ENCODE peak calls at places on chromosomes 3 and 15, in eight cellular contexts. One of them, this sample, is unnamed.

GRCh38 chr3:14311722-14312121 is 90.7 kb upstream of the SLC6A6 start:
- DNase-seq in stimulated activated CD4-positive, alpha-beta T cell treated with anti-CD3 and anti-CD28 coated beads, Interleukin-1b, Interleukin-23, amount 100 ng/mL, for 4 hours: no peak
- DNase-seq in IMR-90: no peak
- DNase-seq in occipital lobe: no peak
- DNase-seq in Jurkat, Clone E6-1: no peak
- DNase-seq in activated CD4-positive, alpha-beta T cell treated with anti-CD3 and anti-CD28 coated beads, Interleukin-2, amount 50 U/mL, for 1 hour: no peak
- DNase-seq in nephron progenitor cell: no peak
- DNase-seq in H4: no peak
- DNase-seq in this sample: no peak

GRCh38 chr15:67946701-67947100 is 106.9 kb upstream of the RNU6-1 start:
- DNase-seq in stimulated activated CD4-positive, alpha-beta T cell treated with anti-CD3 and anti-CD28 coated beads, Interleukin-1b, Interleukin-23, amount 100 ng/mL, for 4 hours: no peak
- DNase-seq in IMR-90: no peak
- DNase-seq in occipital lobe: no peak
- DNase-seq in Jurkat, Clone E6-1: peak
- DNase-seq in activated CD4-positive, alpha-beta T cell treated with anti-CD3 and anti-CD28 coated beads, Interleukin-2, amount 50 U/mL, for 1 hour: no peak
- DNase-seq in nephron progenitor cell: no peak
- DNase-seq in H4: no peak
- DNase-seq in this sample: no peak

GRCh38 chr3:197019021-197019420 is 10.6 kb downstream of the MELTF start:
- DNase-seq in stimulated activated CD4-positive, alpha-beta T cell treated with anti-CD3 and anti-CD28 coated beads, Interleukin-1b, Interleukin-23, amount 100 ng/mL, for 4 hours: no peak
- DNase-seq in IMR-90: no peak
- DNase-seq in occipital lobe: no peak
- DNase-seq in Jurkat, Clone E6-1: no peak
- DNase-seq in activated CD4-positive, alpha-beta T cell treated with anti-CD3 and anti-CD28 coated beads, Interleukin-2, amount 50 U/mL, for 1 hour: no peak
- DNase-seq in nephron progenitor cell: no peak
- DNase-seq in H4: no peak
- DNase-seq in this sample: peak

GRCh38 chr3:175070946-175071345 is 211.8 kb downstream of the NAALADL2 start:
- DNase-seq in stimulated activated CD4-positive, alpha-beta T cell treated with anti-CD3 and anti-CD28 coated beads, Interleukin-1b, Interleukin-23, amount 100 ng/mL, for 4 hours: no peak
- DNase-seq in IMR-90: no peak
- DNase-seq in occipital lobe: no peak
- DNase-seq in Jurkat, Clone E6-1: no peak
- DNase-seq in activated CD4-positive, alpha-beta T cell treated with anti-CD3 and anti-CD28 coated beads, Interleukin-2, amount 50 U/mL, for 1 hour: no peak
- DNase-seq in nephron progenitor cell: no peak
- DNase-seq in H4: no peak
- DNase-seq in this sample: no peak

GRCh38 chr3:171801738-171802600 is 8.3 kb downstream of the PLD1 start:
- DNase-seq in stimulated activated CD4-positive, alpha-beta T cell treated with anti-CD3 and anti-CD28 coated beads, Interleukin-1b, Interleukin-23, amount 100 ng/mL, for 4 hours: no peak
- DNase-seq in IMR-90: peak
- DNase-seq in occipital lobe: no peak
- DNase-seq in Jurkat, Clone E6-1: no peak
- DNase-seq in activated CD4-positive, alpha-beta T cell treated with anti-CD3 and anti-CD28 coated beads, Interleukin-2, amount 50 U/mL, for 1 hour: no peak
- DNase-seq in nephron progenitor cell: no peak
- DNase-seq in H4: peak
- DNase-seq in this sample: no peak

GRCh38 chr15:31328999-31329639 is 2.5 kb downstream of the KLF13 start:
- DNase-seq in stimulated activated CD4-positive, alpha-beta T cell treated with anti-CD3 and anti-CD28 coated beads, Interleukin-1b, Interleukin-23, amount 100 ng/mL, for 4 hours: no peak
- DNase-seq in IMR-90: no peak
- DNase-seq in occipital lobe: no peak
- DNase-seq in Jurkat, Clone E6-1: no peak
- DNase-seq in activated CD4-positive, alpha-beta T cell treated with anti-CD3 and anti-CD28 coated beads, Interleukin-2, amount 50 U/mL, for 1 hour: no peak
- DNase-seq in nephron progenitor cell: peak
- DNase-seq in H4: no peak
- DNase-seq in this sample: no peak

GRCh38 chr3:23341147-23341838 is 138.2 kb downstream of the UBE2E2 start:
- DNase-seq in stimulated activated CD4-positive, alpha-beta T cell treated with anti-CD3 and anti-CD28 coated beads, Interleukin-1b, Interleukin-23, amount 100 ng/mL, for 4 hours: no peak
- DNase-seq in IMR-90: no peak
- DNase-seq in occipital lobe: no peak
- DNase-seq in Jurkat, Clone E6-1: no peak
- DNase-seq in activated CD4-positive, alpha-beta T cell treated with anti-CD3 and anti-CD28 coated beads, Interleukin-2, amount 50 U/mL, for 1 hour: no peak
- DNase-seq in nephron progenitor cell: no peak
- DNase-seq in H4: no peak
- DNase-seq in this sample: no peak

GRCh38 chr3:191085091-191085490 is 114.0 kb upstream of the OSTN start:
- DNase-seq in stimulated activated CD4-positive, alpha-beta T cell treated with anti-CD3 and anti-CD28 coated beads, Interleukin-1b, Interleukin-23, amount 100 ng/mL, for 4 hours: no peak
- DNase-seq in IMR-90: peak
- DNase-seq in occipital lobe: no peak
- DNase-seq in Jurkat, Clone E6-1: no peak
- DNase-seq in activated CD4-positive, alpha-beta T cell treated with anti-CD3 and anti-CD28 coated beads, Interleukin-2, amount 50 U/mL, for 1 hour: no peak
- DNase-seq in nephron progenitor cell: no peak
- DNase-seq in H4: peak
- DNase-seq in this sample: no peak

GRCh38 chr3:40996382-40996781 is 202.9 kb upstream of the CTNNB1 start:
- DNase-seq in stimulated activated CD4-positive, alpha-beta T cell treated with anti-CD3 and anti-CD28 coated beads, Interleukin-1b, Interleukin-23, amount 100 ng/mL, for 4 hours: no peak
- DNase-seq in IMR-90: no peak
- DNase-seq in occipital lobe: no peak
- DNase-seq in Jurkat, Clone E6-1: no peak
- DNase-seq in activated CD4-positive, alpha-beta T cell treated with anti-CD3 and anti-CD28 coated beads, Interleukin-2, amount 50 U/mL, for 1 hour: no peak
- DNase-seq in nephron progenitor cell: no peak
- DNase-seq in H4: no peak
- DNase-seq in this sample: no peak

GRCh38 chr3:105722943-105723556 is 145.8 kb downstream of the CBLB start:
- DNase-seq in stimulated activated CD4-positive, alpha-beta T cell treated with anti-CD3 and anti-CD28 coated beads, Interleukin-1b, Interleukin-23, amount 100 ng/mL, for 4 hours: no peak
- DNase-seq in IMR-90: no peak
- DNase-seq in occipital lobe: no peak
- DNase-seq in Jurkat, Clone E6-1: no peak
- DNase-seq in activated CD4-positive, alpha-beta T cell treated with anti-CD3 and anti-CD28 coated beads, Interleukin-2, amount 50 U/mL, for 1 hour: no peak
- DNase-seq in nephron progenitor cell: no peak
- DNase-seq in H4: no peak
- DNase-seq in this sample: no peak

GRCh38 chr15:45377630-45378148 is 655 bp downstream of the GATM start:
- DNase-seq in stimulated activated CD4-positive, alpha-beta T cell treated with anti-CD3 and anti-CD28 coated beads, Interleukin-1b, Interleukin-23, amount 100 ng/mL, for 4 hours: no peak
- DNase-seq in IMR-90: no peak
- DNase-seq in occipital lobe: no peak
- DNase-seq in Jurkat, Clone E6-1: no peak
- DNase-seq in activated CD4-positive, alpha-beta T cell treated with anti-CD3 and anti-CD28 coated beads, Interleukin-2, amount 50 U/mL, for 1 hour: no peak
- DNase-seq in nephron progenitor cell: peak
- DNase-seq in H4: no peak
- DNase-seq in this sample: no peak

GRCh38 chr3:161217496-161217895 is 3.6 kb upstream of the NMD3 start:
- DNase-seq in stimulated activated CD4-positive, alpha-beta T cell treated with anti-CD3 and anti-CD28 coated beads, Interleukin-1b, Interleukin-23, amount 100 ng/mL, for 4 hours: no peak
- DNase-seq in IMR-90: no peak
- DNase-seq in occipital lobe: no peak
- DNase-seq in Jurkat, Clone E6-1: no peak
- DNase-seq in activated CD4-positive, alpha-beta T cell treated with anti-CD3 and anti-CD28 coated beads, Interleukin-2, amount 50 U/mL, for 1 hour: no peak
- DNase-seq in nephron progenitor cell: no peak
- DNase-seq in H4: peak
- DNase-seq in this sample: no peak

GRCh38 chr3:158911586-158911985 is 109.7 kb downstream of the MFSD1 start:
- DNase-seq in stimulated activated CD4-positive, alpha-beta T cell treated with anti-CD3 and anti-CD28 coated beads, Interleukin-1b, Interleukin-23, amount 100 ng/mL, for 4 hours: no peak
- DNase-seq in IMR-90: no peak
- DNase-seq in occipital lobe: no peak
- DNase-seq in Jurkat, Clone E6-1: no peak
- DNase-seq in activated CD4-positive, alpha-beta T cell treated with anti-CD3 and anti-CD28 coated beads, Interleukin-2, amount 50 U/mL, for 1 hour: no peak
- DNase-seq in nephron progenitor cell: no peak
- DNase-seq in H4: no peak
- DNase-seq in this sample: no peak

GRCh38 chr3:11514191-11514770 is 129.4 kb downstream of the VGLL4 start:
- DNase-seq in stimulated activated CD4-positive, alpha-beta T cell treated with anti-CD3 and anti-CD28 coated beads, Interleukin-1b, Interleukin-23, amount 100 ng/mL, for 4 hours: no peak
- DNase-seq in IMR-90: peak
- DNase-seq in occipital lobe: no peak
- DNase-seq in Jurkat, Clone E6-1: no peak
- DNase-seq in activated CD4-positive, alpha-beta T cell treated with anti-CD3 and anti-CD28 coated beads, Interleukin-2, amount 50 U/mL, for 1 hour: no peak
- DNase-seq in nephron progenitor cell: no peak
- DNase-seq in H4: peak
- DNase-seq in this sample: no peak

GRCh38 chr3:178202199-178202598 is 334.0 kb upstream of the KCNMB2 start:
- DNase-seq in stimulated activated CD4-positive, alpha-beta T cell treated with anti-CD3 and anti-CD28 coated beads, Interleukin-1b, Interleukin-23, amount 100 ng/mL, for 4 hours: no peak
- DNase-seq in IMR-90: no peak
- DNase-seq in occipital lobe: no peak
- DNase-seq in Jurkat, Clone E6-1: no peak
- DNase-seq in activated CD4-positive, alpha-beta T cell treated with anti-CD3 and anti-CD28 coated beads, Interleukin-2, amount 50 U/mL, for 1 hour: no peak
- DNase-seq in nephron progenitor cell: no peak
- DNase-seq in H4: no peak
- DNase-seq in this sample: no peak

GRCh38 chr3:33942483-33943150 is 144.2 kb downstream of the PDCD6IP start:
- DNase-seq in stimulated activated CD4-positive, alpha-beta T cell treated with anti-CD3 and anti-CD28 coated beads, Interleukin-1b, Interleukin-23, amount 100 ng/mL, for 4 hours: no peak
- DNase-seq in IMR-90: peak
- DNase-seq in occipital lobe: no peak
- DNase-seq in Jurkat, Clone E6-1: no peak
- DNase-seq in activated CD4-positive, alpha-beta T cell treated with anti-CD3 and anti-CD28 coated beads, Interleukin-2, amount 50 U/mL, for 1 hour: no peak
- DNase-seq in nephron progenitor cell: no peak
- DNase-seq in H4: no peak
- DNase-seq in this sample: no peak

GRCh38 chr3:67000006-67000405 is 1.9 kb downstream of the KBTBD8 start:
- DNase-seq in stimulated activated CD4-positive, alpha-beta T cell treated with anti-CD3 and anti-CD28 coated beads, Interleukin-1b, Interleukin-23, amount 100 ng/mL, for 4 hours: no peak
- DNase-seq in IMR-90: peak
- DNase-seq in occipital lobe: no peak
- DNase-seq in Jurkat, Clone E6-1: no peak
- DNase-seq in activated CD4-positive, alpha-beta T cell treated with anti-CD3 and anti-CD28 coated beads, Interleukin-2, amount 50 U/mL, for 1 hour: no peak
- DNase-seq in nephron progenitor cell: no peak
- DNase-seq in H4: no peak
- DNase-seq in this sample: no peak

This sample was measured in mesothelial cell of epicardium.